ENCODE peak calls at places on chromosomes 4 and X, in eight cellular contexts. L, A, R, U, Q, W, V and D are unnamed samples.

GRCh38 chrX:20585782-20586181 is 319.1 kb upstream of the RPS6KA3 start:
- DNase-seq in L (no peak), V (no peak), R (no peak), U (no peak), A (no peak), W (no peak), Q (no peak), D (no peak)

GRCh38 chr4:7557447-7557846 is 122.7 kb upstream of the PSAPL1 start:
- DNase-seq in R (no peak), L (no peak), U (no peak), V (no peak), W (no peak), Q (no peak), A (no peak), D (no peak)

GRCh38 chrX:104430720-104431119 is 135.3 kb upstream of the IL1RAPL2 start:
- DNase-seq in A (no peak), W (no peak), V (no peak), U (no peak), L (no peak), R (no peak), Q (no peak), D (no peak)

GRCh38 chrX:135707880-135708279 is 5.6 kb upstream of the CT45A1 start:
- DNase-seq in R (peak; percentile 27), W (no peak), L (peak; percentile 80), U (peak; percentile 73), V (no peak), Q (peak; percentile 20), A (peak; percentile 39), D (peak; percentile 46)

GRCh38 chr4:27811928-27812327 is 951.3 kb downstream of the STIM2 start:
- DNase-seq in V (no peak), A (no peak), W (no peak), L (no peak), R (no peak), Q (no peak), U (no peak), D (no peak)

GRCh38 chr4:185112104-185112503 is 31.0 kb upstream of the SLC25A4 start:
- DNase-seq in W (no peak), V (no peak), L (no peak), Q (no peak), R (peak; percentile 95), U (no peak), A (no peak), D (no peak)

GRCh38 chr4:5780831-5781480 is 70.0 kb downstream of the EVC start:
- DNase-seq in A (no peak), Q (no peak), V (no peak), W (no peak), U (no peak), L (no peak), R (peak; percentile 41), D (no peak)

GRCh38 chr4:166301266-166301665 is 428.2 kb downstream of the TLL1 start:
- DNase-seq in V (no peak), L (no peak), W (no peak), A (no peak), R (no peak), U (no peak), Q (no peak), D (no peak)

GRCh38 chrX:125710403-125711062 is 390.9 kb downstream of the TEX13C start:
- DNase-seq in A (no peak), L (no peak), W (no peak), V (no peak), R (no peak), Q (no peak), U (no peak), D (no peak)

GRCh38 chr4:16125571-16126445 is 42.0 kb upstream of the PROM1 start:
- DNase-seq in U (no peak), A (peak; percentile 9), L (peak; percentile 9), Q (no peak), R (peak; percentile 1), V (no peak), W (no peak), D (no peak)

GRCh38 chr4:3316146-3316545 is 23.3 kb downstream of the RGS12 start:
- DNase-seq in R (no peak), U (no peak), Q (no peak), W (no peak), A (no peak), L (no peak), V (peak; percentile 29), D (no peak)

GRCh38 chr4:73707269-73707875 is 33.0 kb upstream of the CXCL8 start:
- DNase-seq in Q (no peak), U (no peak), V (no peak), A (no peak), W (no peak), L (no peak), R (peak; percentile 28), D (no peak)